ENCODE peak calls at places on chromosomes 12 and 14, in ten cellular contexts. N is psoas muscle; O is spleen; I is CD8-positive, alpha-beta memory T cell; B is Peyer's patch; S is fibroblast of lung; P is uterus; T is gastrocnemius medialis; C is ascending aorta; H is stomach. L is an unnamed sample.

GRCh38 chr14:60189923-60190840 is 25.0 kb upstream of the DHRS7 start:
- DNase-seq in T (no peak), S (peak; percentile 25), N (no peak), P (no peak), O (no peak), B (no peak), C (no peak), H (no peak), I (no peak), L (no peak)

GRCh38 chr12:49609875-49610154 is 4.4 kb upstream of the FAM186B start:
- DNase-seq in P (no peak), T (no peak), N (no peak), O (no peak), B (no peak), S (no peak), I (no peak), H (no peak), C (no peak), L (no peak)

GRCh38 chr14:104826197-104826857 is 25.4 kb downstream of the ZBTB42 start:
- DNase-seq in O (peak; percentile 99), S (peak; percentile 74), B (peak; percentile 98), T (peak; percentile 71), P (peak; percentile 87), I (peak; percentile 96), H (peak; percentile 96), N (peak; percentile 94), C (peak; percentile 94), L (peak; percentile 84)

GRCh38 chr12:62631531-62632520 is 165.2 kb downstream of the MON2 start:
- DNase-seq in C (peak; percentile 84), B (peak; percentile 75), T (peak; percentile 18), O (peak; percentile 83), I (no peak), S (peak; percentile 73), N (peak; percentile 68), P (peak; percentile 71), H (peak; percentile 43), L (peak; percentile 18)

GRCh38 chr12:131818821-131819585 is 9.2 kb upstream of the MMP17 start:
- DNase-seq in P (no peak), O (no peak), H (no peak), B (no peak), N (peak; percentile 83), T (no peak), S (no peak), I (no peak), C (no peak), L (no peak)

GRCh38 chr12:636632-637031 is 26.6 kb downstream of the NINJ2 start:
- DNase-seq in T (no peak), I (no peak), B (no peak), S (no peak), N (no peak), C (no peak), O (no peak), H (no peak), P (no peak), L (no peak)

GRCh38 chr14:82661258-82661657 is 1127.6 kb upstream of the SEL1L start:
- DNase-seq in S (no peak), O (no peak), N (no peak), I (no peak), P (no peak), B (no peak), H (no peak), T (no peak), C (no peak), L (no peak)

GRCh38 chr14:70904376-70904775 is 2.9 kb upstream of the PCNX1 start:
- DNase-seq in H (no peak), T (no peak), S (no peak), B (no peak), N (no peak), I (no peak), C (no peak), O (no peak), P (no peak), L (no peak)

GRCh38 chr12:92078167-92079053 is 67.2 kb downstream of the BTG1 start:
- DNase-seq in T (no peak), N (no peak), B (no peak), H (no peak), C (no peak), S (peak; percentile 99), O (no peak), P (peak; percentile 67), I (no peak), L (no peak)

GRCh38 chr14:100569734-100570251 is 17.4 kb downstream of the BEGAIN start:
- DNase-seq in H (no peak), I (no peak), B (no peak), N (no peak), O (no peak), P (no peak), S (no peak), C (no peak), T (no peak), L (no peak)

GRCh38 chr14:97412933-97413574 is 615.9 kb downstream of the VRK1 start:
- DNase-seq in H (no peak), T (no peak), S (no peak), B (no peak), I (no peak), P (no peak), C (no peak), O (no peak), N (no peak), L (no peak)

GRCh38 chr12:45655186-45655585 is 74.3 kb upstream of the ARID2 start:
- DNase-seq in C (no peak), S (no peak), P (no peak), B (no peak), I (peak; percentile 40), T (no peak), N (no peak), O (no peak), H (no peak), L (no peak)

GRCh38 chr12:31756977-31757420 is 28.2 kb upstream of the AMN1 start:
- DNase-seq in I (no peak), O (no peak), S (peak; percentile 23), H (peak; percentile 36), C (no peak), B (no peak), T (no peak), P (no peak), N (no peak), L (no peak)

GRCh38 chr12:57549909-57550627 is at the start of gene KIF5A:
- DNase-seq in H (no peak), T (no peak), C (peak; percentile 74), B (no peak), I (peak; percentile 51), N (peak; percentile 60), P (peak; percentile 40), O (peak; percentile 87), S (no peak), L (peak; percentile 47)

GRCh38 chr12:104750061-104750460 is 208.0 kb downstream of the SLC41A2 start:
- DNase-seq in S (peak; percentile 47), N (no peak), B (no peak), H (no peak), C (peak; percentile 69), O (peak; percentile 76), I (no peak), T (no peak), P (no peak), L (no peak)

GRCh38 chr12:76883826-76884225 is 5.0 kb upstream of the CSRP2 start:
- DNase-seq in N (peak; percentile 53), S (peak; percentile 90), T (no peak), C (no peak), H (no peak), O (no peak), P (peak; percentile 27), B (no peak), I (no peak), L (no peak)

GRCh38 chr12:27293463-27293862 is 39.2 kb upstream of the BMAL2 start:
- DNase-seq in O (no peak), T (no peak), C (no peak), N (no peak), S (peak; percentile 70), H (peak; percentile 73), B (no peak), I (no peak), P (no peak), L (no peak)

GRCh38 chr12:94173660-94174265 is 25.4 kb downstream of the PLXNC1 start:
- DNase-seq in C (no peak), B (no peak), O (no peak), H (no peak), I (no peak), P (no peak), S (no peak), T (no peak), N (no peak), L (no peak)
- H3K4me1 ChIP-seq in C (no peaks in the 10 kb centered on the region), B (peaks cover 11% of the 10 kb centered on the region), O (peaks cover 33% of the 10 kb centered on the region), H (no peaks in the 10 kb centered on the region), I (peaks cover 39% of the 10 kb centered on the region), P (no peaks in the 10 kb centered on the region), S (peaks cover 3% of the 10 kb centered on the region), T (no peaks in the 10 kb centered on the region), N (no peaks in the 10 kb centered on the region), L (peaks cover 27% of the 10 kb centered on the region)

GRCh38 chr12:52182456-52182855 is 9.4 kb downstream of the KRT80 start:
- DNase-seq in N (no peak), S (no peak), C (no peak), H (no peak), O (no peak), P (no peak), B (no peak), T (no peak), I (no peak), L (no peak)

GRCh38 chr12:52183544-52183910 is 8.3 kb downstream of the KRT80 start:
- DNase-seq in T (no peak), B (no peak), I (no peak), C (no peak), O (no peak), H (no peak), N (no peak), S (no peak), P (no peak), L (no peak)

GRCh38 chr12:52180971-52181628 is 10.7 kb downstream of the KRT80 start:
- DNase-seq in C (no peak), P (no peak), H (no peak), T (no peak), B (no peak), S (no peak), O (no peak), N (no peak), I (no peak), L (no peak)

GRCh38 chr12:52182898-52183543 is 8.8 kb downstream of the KRT80 start:
- DNase-seq in S (no peak), T (no peak), C (no peak), H (no peak), O (no peak), P (no peak), B (no peak), I (no peak), N (no peak), L (no peak)

GRCh38 chr12:52181757-52182156 is 10.1 kb downstream of the KRT80 start:
- DNase-seq in O (no peak), B (no peak), C (no peak), I (no peak), T (no peak), P (no peak), H (no peak), N (no peak), S (peak; percentile 84), L (no peak)
- H3K27ac ChIP-seq in O (no peak overlapping the region), B (no peak overlapping the region), C (no peak overlapping the region), I (no peak overlapping the region), T (no peak overlapping the region), P (no peak overlapping the region), H (no peak overlapping the region), N (no peak overlapping the region), S (peak overlapping the region; percentile 79), L (no peak overlapping the region)

GRCh38 chr12:113850309-113851056 is 115.6 kb downstream of the RBM19 start:
- DNase-seq in I (no peak), N (peak; percentile 85), P (peak; percentile 27), B (no peak), S (peak; percentile 65), O (no peak), H (no peak), T (peak; percentile 67), C (peak; percentile 70), L (no peak)
- H3K27me3 ChIP-seq in I (no peaks in the 10 kb centered on the region), N (no peaks in the 10 kb centered on the region), P (no peaks in the 10 kb centered on the region), B (no peaks in the 10 kb centered on the region), S (no peaks in the 10 kb centered on the region), O (no peaks in the 10 kb centered on the region), H (no peaks in the 10 kb centered on the region), T (no peaks in the 10 kb centered on the region), C (no peaks in the 10 kb centered on the region), L (no peaks in the 10 kb centered on the region)

GRCh38 chr12:70756791-70757190 is 119.6 kb upstream of the PTPRB start:
- DNase-seq in O (no peak), H (no peak), S (no peak), I (no peak), C (no peak), T (no peak), P (no peak), N (no peak), B (no peak), L (no peak)
- H3K4me1 ChIP-seq in O (no peaks in the 10 kb centered on the region), H (no peaks in the 10 kb centered on the region), S (no peaks in the 10 kb centered on the region), I (no peaks in the 10 kb centered on the region), C (no peaks in the 10 kb centered on the region), T (no peaks in the 10 kb centered on the region), P (no peaks in the 10 kb centered on the region), N (no peaks in the 10 kb centered on the region), B (no peaks in the 10 kb centered on the region), L (no peaks in the 10 kb centered on the region)

L was measured in naive thymus-derived CD4-positive, alpha-beta T cell.